ENCODE peak calls at places on chromosomes 6 and 20, in six cellular contexts. W is RWPE1, S is cardiac fibroblast, E is GM03348, P is endothelial cell of umbilical vein, G is ureter. D is an unnamed sample.

GRCh38 chr6:138593100-138593877 is 94.0 kb upstream of the NHSL1 start:
- DNase-seq in W (peak), S (peak), E (peak), P (peak), G (peak), D (peak)

GRCh38 chr6:141077355-141078333 is 1055.1 kb upstream of the GJE1 start:
- DNase-seq in W (peak), S (peak), E (no peak), P (no peak), G (no peak), D (peak)

GRCh38 chr20:52190437-52191131 is 995 bp downstream of the ZFP64 start:
- DNase-seq in W (peak), S (peak), E (peak), P (peak), G (no peak), D (peak)

GRCh38 chr20:64162239-64162621 is 2.0 kb upstream of the MYT1 start:
- DNase-seq in W (no peak), S (no peak), E (no peak), P (no peak), G (no peak), D (no peak)

GRCh38 chr6:52839124-52840055 is 1.2 kb downstream of the GSTA5 start:
- DNase-seq in W (peak), S (peak), E (peak), P (peak), G (no peak), D (peak)

GRCh38 chr20:61500791-61501321 is 248.8 kb downstream of the CDH4 start:
- DNase-seq in W (no peak), S (peak), E (no peak), P (no peak), G (no peak), D (no peak)

GRCh38 chr6:100296810-100297544 is 167.7 kb downstream of the SIM1 start:
- DNase-seq in W (peak), S (peak), E (peak), P (peak), G (no peak), D (peak)

GRCh38 chr6:30730611-30731435 is 10.7 kb downstream of the TUBB start:
- DNase-seq in W (peak), S (peak), E (no peak), P (peak), G (peak), D (peak)

GRCh38 chr6:2695464-2696095 is 55.1 kb downstream of the MYLK4 start:
- DNase-seq in W (no peak), S (peak), E (peak), P (peak), G (no peak), D (peak)

GRCh38 chr6:123777554-123777953 is 26.1 kb upstream of the NKAIN2 start:
- DNase-seq in W (peak), S (peak), E (no peak), P (peak), G (no peak), D (no peak)

GRCh38 chr6:170137911-170138910 is 152.7 kb downstream of the DLL1 start:
- DNase-seq in W (no peak), S (no peak), E (no peak), P (no peak), G (peak), D (no peak)

GRCh38 chr20:16173044-16173443 is 400.2 kb downstream of the KIF16B start:
- DNase-seq in W (no peak), S (no peak), E (no peak), P (no peak), G (no peak), D (no peak)

GRCh38 chr20:63499333-63499969 is 568 bp upstream of the EEF1A2 start:
- DNase-seq in W (no peak), S (no peak), E (no peak), P (no peak), G (no peak), D (no peak)

GRCh38 chr20:57605878-57606277 is 14.3 kb downstream of the ZBP1 start:
- DNase-seq in W (no peak), S (no peak), E (no peak), P (no peak), G (no peak), D (no peak)

GRCh38 chr6:163438298-163438939 is 23.9 kb downstream of the QKI start:
- DNase-seq in W (no peak), S (peak), E (no peak), P (no peak), G (no peak), D (no peak)

GRCh38 chr6:92495246-92495645 is 924.1 kb downstream of the EPHA7 start:
- DNase-seq in W (no peak), S (peak), E (no peak), P (no peak), G (no peak), D (no peak)

GRCh38 chr6:30067460-30068139 is 602 bp downstream of the PPP1R11 start:
- DNase-seq in W (no peak), S (no peak), E (no peak), P (no peak), G (no peak), D (no peak)

GRCh38 chr6:141248056-141248799 is 884.5 kb upstream of the GJE1 start:
- DNase-seq in W (no peak), S (no peak), E (no peak), P (no peak), G (no peak), D (no peak)

GRCh38 chr6:142009647-142010046 is 123.1 kb upstream of the GJE1 start:
- DNase-seq in W (no peak), S (peak), E (no peak), P (no peak), G (no peak), D (no peak)

GRCh38 chr20:53628076-53628475 is 34.4 kb upstream of the ZNF217 start:
- DNase-seq in W (no peak), S (no peak), E (no peak), P (no peak), G (no peak), D (no peak)

GRCh38 chr20:63102720-63103375 is 96.1 kb upstream of the BHLHE23 start:
- DNase-seq in W (peak), S (peak), E (peak), P (no peak), G (no peak), D (peak)

GRCh38 chr20:37935435-37935834 is 32.5 kb downstream of the VSTM2L start:
- DNase-seq in W (no peak), S (peak), E (no peak), P (no peak), G (no peak), D (no peak)

GRCh38 chr6:63452117-63452516 is 120.2 kb upstream of the LOC128125822 start:
- DNase-seq in W (no peak), S (peak), E (no peak), P (no peak), G (no peak), D (no peak)